ENCODE peak calls at places on chromosomes 16 and 17, in seven cellular contexts. A, W, K, B, S, L and Y are unnamed samples.

GRCh38 chr17:75130632-75131277 is 787 bp downstream of the NT5C start:
- DNase-seq in A (no peak), L (no peak), S (peak), W (peak), K (peak), B (peak), Y (peak)

GRCh38 chr17:4101127-4101798 is 41.6 kb downstream of the ZZEF1 start:
- DNase-seq in A (no peak), S (no peak), L (no peak), B (peak), K (peak), W (peak), Y (no peak)

GRCh38 chr16:88910284-88911147 is 44.1 kb upstream of the PABPN1L start:
- DNase-seq in B (no peak), A (no peak), S (no peak), K (no peak), W (no peak), L (no peak), Y (no peak)

GRCh38 chr17:50817142-50817751 is 18.1 kb upstream of the WFIKKN2 start:
- DNase-seq in L (no peak), S (peak), A (no peak), B (peak), W (peak), K (no peak), Y (peak)

GRCh38 chr16:46629331-46629843 is 8.2 kb upstream of the SHCBP1 start:
- DNase-seq in B (peak), A (no peak), W (no peak), L (no peak), K (peak), S (no peak), Y (peak)

GRCh38 chr17:28578246-28579195 is 1.8 kb upstream of the ALDOC start:
- DNase-seq in W (no peak), B (no peak), L (no peak), K (no peak), A (no peak), S (no peak), Y (no peak)

GRCh38 chr17:55898195-55898594 is 147.3 kb downstream of the PCTP start:
- DNase-seq in L (no peak), W (no peak), B (no peak), S (no peak), A (no peak), K (no peak), Y (peak)

GRCh38 chr17:80619535-80620235 is 75.0 kb downstream of the RPTOR start:
- DNase-seq in K (no peak), B (no peak), L (no peak), W (no peak), S (peak), A (no peak), Y (no peak)

GRCh38 chr16:57146735-57147134 is 39.1 kb downstream of the PSME3IP1 start:
- DNase-seq in L (no peak), A (no peak), W (no peak), K (no peak), S (no peak), B (no peak), Y (peak)

GRCh38 chr17:4411201-4411600 is 22.5 kb upstream of the SPNS3 start:
- DNase-seq in S (no peak), A (no peak), K (no peak), L (no peak), W (no peak), B (no peak), Y (no peak)

GRCh38 chr16:30369091-30369937 is 980 bp downstream of the TBC1D10B start:
- DNase-seq in B (no peak), W (no peak), L (no peak), S (no peak), K (no peak), A (no peak), Y (peak)

GRCh38 chr17:8534498-8535188 is 95.9 kb downstream of the MYH10 start:
- DNase-seq in B (no peak), S (no peak), A (no peak), K (no peak), L (no peak), W (no peak), Y (no peak)
- H3K4me3 ChIP-seq in B (no peak), S (no peak), A (no peak), K (no peak), L (no peak), W (no peak), Y (no peak)

GRCh38 chr17:1228752-1229353 is 41.4 kb upstream of the BHLHA9 start:
- DNase-seq in A (no peak), L (no peak), S (peak), W (peak), K (no peak), B (no peak), Y (peak)

GRCh38 chr17:1227917-1228751 is 42.1 kb upstream of the BHLHA9 start:
- DNase-seq in L (peak), K (no peak), B (no peak), S (no peak), W (peak), A (no peak), Y (peak)

GRCh38 chr17:1229891-1230571 is 40.2 kb upstream of the BHLHA9 start:
- DNase-seq in B (no peak), A (no peak), S (no peak), W (peak), L (no peak), K (no peak), Y (peak)

GRCh38 chr17:1231456-1231855 is 38.8 kb upstream of the BHLHA9 start:
- DNase-seq in A (no peak), W (no peak), K (peak), S (no peak), B (peak), L (peak), Y (peak)

GRCh38 chr17:1229354-1229890 is 40.8 kb upstream of the BHLHA9 start:
- DNase-seq in L (peak), S (peak), A (no peak), K (no peak), B (peak), W (peak), Y (peak)
- H3K4me3 ChIP-seq in L (peak), S (peak), A (peak), K (peak), B (peak), W (peak), Y (peak)

GRCh38 chr17:32549559-32549958 is 62.8 kb downstream of the CDK5R1 start:
- DNase-seq in B (no peak), L (no peak), W (no peak), A (no peak), K (no peak), S (no peak), Y (no peak)

GRCh38 chr17:32551186-32551955 is 64.6 kb downstream of the CDK5R1 start:
- DNase-seq in B (peak), K (peak), S (no peak), A (no peak), L (no peak), W (peak), Y (peak)

GRCh38 chr17:32541640-32542039 is 54.8 kb downstream of the CDK5R1 start:
- DNase-seq in W (no peak), A (no peak), K (no peak), S (no peak), B (no peak), L (no peak), Y (no peak)

DNA sequence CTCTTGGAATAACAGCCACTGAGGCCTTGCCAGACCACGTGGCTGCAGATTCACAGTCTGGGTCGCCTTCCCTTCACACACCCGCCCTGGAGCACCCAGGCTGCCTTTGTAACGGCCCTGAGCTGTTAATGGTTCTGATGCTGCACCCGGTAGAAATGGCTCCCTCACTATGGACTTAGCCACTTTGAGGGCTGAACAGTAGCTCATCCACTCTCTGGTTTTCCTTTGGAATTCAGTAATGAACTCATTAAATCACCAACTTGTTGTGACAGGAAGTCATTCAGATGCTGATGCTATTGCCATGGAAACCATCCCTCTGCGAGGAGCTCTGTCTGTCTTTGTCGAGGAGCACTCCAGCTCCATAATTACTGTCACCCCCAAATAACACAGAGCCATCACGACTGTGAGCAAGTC is 59.2 kb downstream of the CDK5R1 start:
- DNase-seq in A (no peak), B (no peak), K (peak), W (no peak), L (no peak), S (no peak), Y (no peak)
- H3K4me3 ChIP-seq in A (no peak), B (no peak), K (no peak), W (no peak), L (no peak), S (no peak), Y (no peak)

DNA sequence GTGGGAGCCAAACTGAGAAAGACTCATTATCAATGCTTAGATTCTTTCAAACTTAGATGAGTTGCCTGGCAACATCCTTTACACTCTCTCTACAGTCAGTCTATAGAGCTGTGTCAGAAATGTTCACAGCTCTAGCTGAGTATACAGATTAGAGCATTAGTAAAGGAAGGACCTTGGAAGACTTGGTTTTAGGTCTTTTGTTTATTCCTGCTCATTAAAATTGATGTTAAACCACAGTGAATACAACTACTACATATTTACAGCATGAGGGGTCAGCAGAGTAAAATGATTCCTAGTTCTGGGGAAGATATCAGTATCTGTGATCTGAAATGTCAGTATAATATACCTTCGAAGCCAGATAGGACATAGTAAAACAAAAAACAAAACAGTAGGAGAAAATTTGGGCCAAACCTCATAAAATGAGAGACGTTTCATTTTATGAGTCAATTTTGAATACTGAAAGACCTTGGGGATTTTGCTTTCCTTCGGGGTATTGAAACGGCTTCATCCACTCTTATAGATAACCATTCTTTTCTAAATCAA is 186.0 kb downstream of the TANC2 start:
- DNase-seq in A (no peak), L (no peak), S (no peak), W (no peak), K (peak), B (peak), Y (no peak)
- H3K4me3 ChIP-seq in A (no peak), L (no peak), S (no peak), W (no peak), K (no peak), B (no peak), Y (no peak)

GRCh38 chr17:2563061-2563460 is 30.4 kb upstream of the PAFAH1B1 start:
- DNase-seq in K (no peak), W (peak), L (no peak), A (no peak), S (no peak), B (no peak), Y (no peak)
- H3K4me3 ChIP-seq in K (no peak), W (no peak), L (no peak), A (no peak), S (no peak), B (no peak), Y (no peak)